ENCODE peak calls at places on chromosomes 16 and 17, in ten cellular contexts. E is dorsolateral prefrontal cortex; A is RCC 7860; R is sigmoid colon; P is EL; U is lower leg skin; C is mucosa of gallbladder; Q is lung microvascular endothelial cell; X is activated CD4-positive, alpha-beta T cell treated with anti-CD3 and anti-CD28 coated beads, Interleukin-2, amount 10 ng/mL, durations not matched to agents 7 days and 5 days; Z is effector memory CD8-positive, alpha-beta T cell. G is an unnamed sample.

GRCh38 chr16:85767569-85767968 is 16.7 kb upstream of the C16orf74 start:
- DNase-seq in P (peak), C (no peak), Z (no peak), Q (peak), E (no peak), U (no peak), A (peak), R (no peak), X (no peak), G (peak)

GRCh38 chr17:74552037-74552436 is 6.1 kb upstream of the CD300C start:
- DNase-seq in C (no peak), X (no peak), P (peak), E (no peak), U (no peak), R (no peak), Z (no peak), A (no peak), Q (no peak), G (no peak)

GRCh38 chr17:19398301-19399181 is 11.6 kb upstream of the MFAP4 start:
- DNase-seq in C (no peak), R (peak), Q (peak), E (no peak), P (peak), U (peak), X (no peak), Z (no peak), A (no peak), G (no peak)

GRCh38 chr17:45347451-45347850 is 30.6 kb upstream of the MAP3K14 start:
- DNase-seq in E (no peak), Z (no peak), X (no peak), Q (no peak), A (no peak), R (peak), U (no peak), C (no peak), P (no peak), G (no peak)

GRCh38 chr17:59756236-59756818 is 48.9 kb downstream of the VMP1 start:
- DNase-seq in U (no peak), R (no peak), A (peak), Z (no peak), P (peak), E (no peak), C (no peak), Q (peak), X (no peak), G (no peak)

GRCh38 chr17:68184141-68184571 is 63.7 kb upstream of the AMZ2 start:
- DNase-seq in E (peak), R (no peak), A (no peak), Z (no peak), C (no peak), P (no peak), U (no peak), Q (no peak), X (no peak), G (no peak)

GRCh38 chr16:24775455-24775854 is 46.0 kb downstream of the TNRC6A start:
- DNase-seq in Q (no peak), C (no peak), P (no peak), Z (no peak), R (peak), X (no peak), E (no peak), A (no peak), U (peak), G (no peak)

GRCh38 chr16:11145821-11146211 is 110.2 kb downstream of the SOCS1 start:
- DNase-seq in R (no peak), A (no peak), E (no peak), Z (no peak), P (no peak), X (no peak), U (no peak), Q (no peak), C (no peak), G (no peak)

GRCh38 chr17:44774271-44775135 is 15.7 kb downstream of the ADAM11 start:
- DNase-seq in X (peak), Z (peak), P (peak), E (peak), U (peak), A (peak), C (peak), Q (peak), R (peak), G (peak)

GRCh38 chr16:4879049-4879448 is 31.8 kb downstream of the UBN1 start:
- DNase-seq in Q (no peak), R (no peak), E (no peak), P (peak), A (no peak), C (no peak), Z (no peak), U (no peak), X (no peak), G (no peak)

GRCh38 chr17:28839221-28839620 is 3.4 kb downstream of the FAM222B start:
- DNase-seq in P (no peak), E (no peak), U (no peak), Z (no peak), C (no peak), Q (no peak), X (no peak), A (no peak), R (no peak), G (no peak)

GRCh38 chr16:48913384-48913783 is 303.4 kb upstream of the N4BP1 start:
- DNase-seq in Z (no peak), X (no peak), R (no peak), C (no peak), E (no peak), U (no peak), A (no peak), P (no peak), Q (no peak), G (no peak)

GRCh38 chr16:87587636-87588035 is 14.7 kb upstream of the JPH3 start:
- DNase-seq in E (no peak), P (no peak), U (no peak), A (no peak), Z (no peak), R (no peak), Q (no peak), X (no peak), C (no peak), G (no peak)

GRCh38 chr16:89119661-89120141 is 26.0 kb downstream of the ACSF3 start:
- DNase-seq in E (no peak), Q (no peak), X (no peak), Z (no peak), A (no peak), U (no peak), R (no peak), P (no peak), C (no peak), G (no peak)